ENCODE peak calls at places on chromosome 20, in eight cellular contexts. X is SJCRH30; G is sigmoid colon; D is CD8-positive, alpha-beta memory T cell; H is ovary; Q is CD8-positive, alpha-beta T cell; Y is tibial artery; P is GM23248. I is an unnamed sample. For H3K4me1, the result is how much of the 10 kb centered on the place peaks cover.

GRCh38 chr20:33431797-33432381 is 11.7 kb downstream of the SNTA1 start:
- DNase-seq in D (no peak), P (no peak), G (no peak), Q (no peak), X (no peak), Y (no peak), H (peak), I (no peak)

GRCh38 chr20:824490-824889 is 9.0 kb upstream of the FAM110A start:
- DNase-seq in D (no peak), H (no peak), Q (no peak), X (no peak), G (no peak), P (no peak), Y (no peak), I (no peak)

GRCh38 chr20:1897965-1898464 is 2.8 kb downstream of the SIRPA start:
- DNase-seq in D (no peak), H (no peak), Y (no peak), P (peak), Q (no peak), G (no peak), X (no peak), I (no peak)

GRCh38 chr20:33979094-33979493 is 14.6 kb upstream of the RALY start:
- DNase-seq in H (no peak), Q (no peak), D (no peak), Y (no peak), G (no peak), X (no peak), P (no peak), I (no peak)

GRCh38 chr20:29873946-29874345 is 1383.5 kb upstream of the DEFB115 start:
- DNase-seq in H (no peak), D (peak), Q (peak), X (peak), P (peak), G (peak), Y (peak), I (peak)

GRCh38 chr20:14336667-14337066 is 745 bp downstream of the FLRT3 start:
- DNase-seq in H (no peak), Y (no peak), G (no peak), X (peak), D (no peak), Q (no peak), P (peak), I (peak)

GRCh38 chr20:50415516-50416268 is 94.5 kb upstream of the PTPN1 start:
- DNase-seq in G (peak), H (peak), D (no peak), Y (peak), Q (no peak), X (peak), P (peak), I (peak)

GRCh38 chr20:1995531-1996310 is 1.9 kb upstream of the PDYN start:
- DNase-seq in Q (no peak), Y (no peak), D (no peak), G (no peak), H (no peak), P (no peak), X (no peak), I (no peak)

GRCh38 chr20:19378057-19378456 is 165.6 kb downstream of the SLC24A3 start:
- DNase-seq in P (no peak), D (no peak), H (no peak), G (peak), Q (no peak), Y (no peak), X (no peak), I (no peak)

GRCh38 chr20:57620274-57620990 is at the start of gene ZBP1:
- DNase-seq in D (peak), Q (peak), G (no peak), Y (peak), X (peak), H (no peak), P (no peak), I (peak)

GRCh38 chr20:24664266-24664986 is 195.0 kb downstream of the SYNDIG1 start:
- DNase-seq in D (no peak), X (no peak), Q (no peak), P (no peak), H (no peak), G (no peak), Y (peak), I (no peak)

DNA sequence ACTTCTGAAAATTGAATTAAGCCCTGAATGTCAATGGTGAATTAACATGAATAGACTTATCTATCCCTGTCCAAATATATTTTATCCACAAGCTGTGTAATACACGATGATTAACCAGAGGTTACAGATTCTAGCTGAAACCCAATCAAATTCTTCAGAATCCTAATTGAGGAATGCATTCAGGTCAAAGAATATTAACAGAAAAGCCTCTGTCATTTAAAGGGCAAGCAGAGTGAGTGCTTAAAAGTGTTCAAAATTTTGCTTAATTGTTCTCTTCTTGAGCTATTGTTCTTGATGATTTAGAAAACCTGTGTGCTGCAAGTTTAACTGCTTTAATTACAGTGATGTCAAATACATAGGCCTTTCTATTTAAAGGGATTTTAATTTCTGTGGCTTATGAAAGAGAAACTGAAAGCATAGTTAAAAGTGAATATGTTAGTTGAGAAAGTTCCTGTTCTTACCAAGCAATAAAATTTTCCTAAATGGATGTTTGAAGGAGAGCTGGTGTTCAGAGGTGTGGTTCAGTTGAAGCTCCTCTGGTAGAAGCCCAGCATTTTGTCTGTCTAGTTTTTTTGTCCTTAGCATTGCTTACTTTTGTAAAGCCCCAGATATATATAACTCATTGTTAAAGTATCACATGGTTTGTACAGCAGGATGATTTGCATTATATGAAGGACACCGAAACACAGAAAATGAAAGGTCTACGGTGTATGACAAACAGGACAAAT is 466.3 kb upstream of the PLCB4 start:
- DNase-seq in G (no peak), Q (no peak), H (no peak), D (no peak), P (peak), X (no peak), Y (no peak), I (no peak)
- H3K4me3 ChIP-seq in G (no peak), Q (no peak), H (no peak), D (no peak), P (no peak), X (no peak), Y (no peak), I (no peak)

GRCh38 chr20:64041040-64041780 is 5.2 kb downstream of the C20orf204 start:
- DNase-seq in Q (no peak), Y (no peak), X (peak), G (no peak), D (no peak), H (no peak), P (no peak), I (no peak)

GRCh38 chr20:64038579-64039292 is 2.8 kb downstream of the C20orf204 start:
- DNase-seq in Q (peak), P (peak), D (peak), H (peak), Y (peak), G (peak), X (peak), I (peak)

GRCh38 chr20:64041781-64042771 is 6.1 kb downstream of the C20orf204 start:
- DNase-seq in H (no peak), D (no peak), P (no peak), Y (no peak), Q (no peak), G (no peak), X (no peak), I (no peak)

GRCh38 chr20:64039293-64040160 is 3.5 kb downstream of the C20orf204 start:
- DNase-seq in X (no peak), Y (no peak), Q (no peak), D (no peak), P (peak), H (no peak), G (no peak), I (no peak)

DNA sequence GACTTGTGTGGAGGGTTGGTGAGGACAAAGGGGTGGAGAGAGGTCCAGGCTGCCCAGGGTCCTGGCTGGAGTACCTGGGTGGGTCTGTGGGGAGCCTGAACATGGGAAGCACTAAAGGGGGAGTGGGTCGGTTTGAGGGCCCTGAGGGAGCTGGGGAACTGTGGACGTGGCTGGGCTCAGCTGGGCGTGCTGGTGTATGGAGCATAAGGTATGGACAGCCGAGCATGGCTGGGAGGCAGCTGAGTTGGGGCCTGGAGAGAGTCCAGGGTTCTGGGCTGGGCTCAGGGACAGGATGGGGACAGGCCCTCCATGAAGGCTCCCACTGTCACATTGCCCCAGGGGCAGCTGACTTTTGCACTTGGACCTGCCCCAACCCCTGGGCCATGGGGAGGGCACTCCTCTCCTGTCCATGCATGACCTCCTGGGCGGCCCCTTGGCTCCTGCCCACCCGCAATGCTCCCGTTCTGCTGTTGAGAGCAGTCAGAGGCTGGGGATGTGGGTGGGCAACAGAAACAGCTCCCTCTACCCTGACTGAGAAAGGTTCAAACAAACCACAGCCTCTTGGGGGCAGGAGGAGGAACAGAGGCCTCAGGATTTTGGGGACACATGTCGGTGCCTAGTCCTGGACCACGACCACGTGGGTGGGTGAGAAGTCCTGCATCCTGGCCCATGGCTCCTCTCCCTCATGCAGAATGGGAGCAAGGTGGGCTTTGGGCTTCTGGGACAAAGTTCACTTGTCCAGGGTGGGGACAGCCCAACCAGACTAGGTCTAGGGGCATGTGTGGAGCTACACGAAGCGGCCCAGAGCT is 4.5 kb downstream of the C20orf204 start:
- DNase-seq in Q (no peak), Y (no peak), P (no peak), D (no peak), H (no peak), G (no peak), X (no peak), I (no peak)
- H3K4me1 ChIP-seq in Q (half or more), Y (under half), P (under half), D (under half), H (under half), G (under half), X (under half), I (under half)

DNA sequence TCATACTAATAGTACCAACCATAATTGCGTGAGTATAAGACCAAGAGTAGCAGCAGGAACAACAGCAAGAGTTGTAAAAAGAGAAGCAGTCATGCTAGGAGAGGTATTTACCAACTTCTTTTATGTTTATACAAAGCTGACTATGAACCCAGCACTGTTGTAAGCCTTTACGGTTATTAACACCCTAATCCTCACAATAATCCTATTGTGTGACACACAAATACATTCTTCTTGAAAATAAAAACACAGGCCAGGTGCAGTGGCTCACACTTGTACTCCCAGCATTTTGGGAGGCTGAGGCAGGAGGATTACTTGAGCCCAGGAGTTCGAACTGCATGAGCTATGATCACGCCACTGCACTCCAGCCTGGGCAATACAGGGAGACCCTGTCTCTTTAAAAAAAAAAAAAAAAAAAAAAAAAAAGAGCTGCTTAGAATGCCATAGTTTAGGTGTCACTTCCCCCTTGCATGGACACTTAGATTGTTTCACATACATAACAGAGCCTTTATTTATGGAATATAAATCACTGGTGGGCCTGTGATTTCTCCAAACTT is 20.2 kb downstream of the HCK start:
- DNase-seq in D (no peak), X (peak), Q (no peak), P (no peak), G (no peak), H (no peak), Y (no peak), I (no peak)
- H3K27ac ChIP-seq in D (no peak), X (peak), Q (no peak), P (no peak), G (no peak), H (no peak), Y (no peak), I (no peak)

DNA sequence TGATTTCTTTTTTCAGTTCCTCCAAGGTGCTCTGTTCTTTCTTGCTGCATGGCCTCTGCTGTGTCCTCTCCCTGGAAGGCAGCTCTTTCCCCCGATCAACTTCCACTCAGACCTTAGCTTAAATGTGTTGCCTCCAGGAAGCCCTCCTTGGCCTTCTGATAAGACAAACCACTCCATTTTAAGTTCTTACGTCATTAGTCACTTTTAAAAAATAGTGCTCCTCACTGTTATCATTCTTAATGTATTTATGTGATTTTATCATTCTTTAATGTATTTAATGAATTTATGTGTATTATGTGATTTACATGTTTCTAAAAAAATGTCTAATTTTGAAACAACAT is 12.2 kb upstream of the MANBAL start:
- DNase-seq in P (no peak), D (no peak), Y (no peak), X (no peak), Q (no peak), H (no peak), G (no peak), I (no peak)
- H3K4me3 ChIP-seq in P (no peak), D (no peak), Y (no peak), X (no peak), Q (no peak), H (no peak), G (no peak), I (no peak)

DNA sequence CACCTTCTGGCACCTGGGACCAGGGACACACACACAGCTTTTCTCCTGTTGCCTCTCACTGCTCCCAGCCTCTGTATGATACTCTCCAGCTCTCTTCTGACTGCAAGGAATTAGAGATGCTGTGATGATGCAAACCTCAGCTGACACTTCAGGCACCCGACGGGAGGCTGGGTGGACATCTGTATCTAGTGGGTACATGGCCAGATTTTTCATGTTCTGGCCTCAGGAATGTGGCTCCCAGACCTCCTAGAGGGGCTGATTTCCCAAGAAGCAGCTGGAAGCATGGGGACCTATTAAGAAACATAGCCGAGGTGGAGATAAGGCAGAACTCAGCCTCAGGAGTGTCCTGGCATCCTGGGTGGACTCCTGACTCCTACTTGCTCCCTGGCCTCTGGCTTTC is 6.8 kb upstream of the EPB41L1 start:
- DNase-seq in X (no peak), Q (no peak), G (peak), Y (no peak), H (no peak), D (no peak), P (peak), I (no peak)
- H3K4me1 ChIP-seq in X (under half), Q (under half), G (under half), Y (under half), H (under half), D (under half), P (under half), I (under half)

DNA sequence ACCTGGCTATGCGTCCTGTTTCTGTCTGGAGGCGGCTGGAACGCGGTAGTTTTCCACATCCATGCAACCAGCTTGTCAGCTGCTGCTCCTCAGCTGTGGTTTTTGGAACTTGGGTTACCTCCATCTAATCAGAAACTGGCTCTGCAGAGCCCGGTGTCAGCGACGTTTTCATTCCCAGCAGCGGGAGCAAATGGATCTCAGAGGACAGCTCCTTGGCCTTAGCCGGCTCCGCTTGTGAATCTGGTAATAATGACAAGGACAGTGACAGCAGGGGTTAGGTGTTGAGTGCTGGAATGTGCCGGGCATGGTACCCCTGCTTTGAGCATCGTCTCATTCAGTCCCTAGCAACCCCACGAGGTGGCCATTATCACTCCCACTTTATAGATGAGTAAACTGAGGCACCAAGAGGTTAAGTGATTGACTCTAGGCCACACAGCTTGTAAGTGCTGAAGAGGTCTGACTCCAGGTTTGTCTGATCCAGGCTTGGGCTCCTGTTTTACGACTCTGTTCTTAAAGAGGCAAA is 1.3 kb downstream of the SLCO4A1 start:
- DNase-seq in H (no peak), Q (no peak), D (no peak), P (peak), G (no peak), X (no peak), Y (no peak), I (peak)
- H3K27ac ChIP-seq in H (no peak), Q (no peak), D (no peak), P (no peak), G (no peak), X (no peak), Y (no peak), I (peak)

GRCh38 chr20:45049904-45050471 is 50.9 kb downstream of the KCNS1 start:
- DNase-seq in H (no peak), P (no peak), G (no peak), D (no peak), Q (peak), Y (no peak), X (no peak), I (no peak)

GRCh38 chr20:45052698-45053440 is 48.1 kb downstream of the KCNS1 start:
- DNase-seq in X (no peak), G (no peak), Q (peak), H (no peak), D (peak), Y (no peak), P (peak), I (no peak)

GRCh38 chr20:45051497-45052060 is 49.3 kb downstream of the KCNS1 start:
- DNase-seq in Q (no peak), H (no peak), Y (no peak), D (no peak), P (no peak), G (no peak), X (no peak), I (no peak)

GRCh38 chr20:45047581-45048119 is 53.3 kb downstream of the KCNS1 start:
- DNase-seq in Q (no peak), D (no peak), X (no peak), Y (no peak), P (peak), G (no peak), H (no peak), I (no peak)

DNA sequence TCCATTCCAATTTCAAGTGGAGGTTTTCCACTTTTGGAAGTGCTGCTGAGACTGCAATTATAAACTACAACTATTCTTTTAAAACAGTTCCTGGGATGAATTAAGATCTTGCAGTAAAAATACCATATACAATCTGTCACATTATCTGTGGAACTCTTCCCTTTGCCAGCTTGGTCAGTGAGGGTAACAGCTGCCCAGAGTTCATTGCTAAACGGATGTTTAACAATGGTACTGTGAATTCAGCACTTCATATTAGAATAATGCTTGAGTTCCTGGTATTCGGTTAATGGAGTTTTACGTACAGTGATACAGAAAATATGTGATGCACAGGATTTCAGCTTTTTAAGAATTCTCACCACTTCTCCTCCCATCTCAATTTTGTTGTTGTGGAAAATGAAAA is 51.5 kb downstream of the KCNS1 start:
- DNase-seq in X (no peak), P (no peak), G (no peak), Y (no peak), D (no peak), Q (no peak), H (no peak), I (no peak)
- H3K4me3 ChIP-seq in X (no peak), P (no peak), G (no peak), Y (no peak), D (no peak), Q (no peak), H (no peak), I (no peak)

GRCh38 chr20:38727602-38728236 is 3.4 kb downstream of the SLC32A1 start:
- DNase-seq in P (no peak), Y (no peak), X (no peak), H (no peak), Q (no peak), D (no peak), G (no peak), I (no peak)
- H3K4me1 ChIP-seq in P (under half), Y (under half), X (under half), H (under half), Q (half or more), D (half or more), G (half or more), I (under half)

GRCh38 chr20:54294094-54294493 is 86.2 kb downstream of the PFDN4 start:
- DNase-seq in G (no peak), P (no peak), H (no peak), Y (no peak), D (no peak), Q (no peak), X (no peak), I (no peak)

GRCh38 chr20:54292186-54292585 is 84.3 kb downstream of the PFDN4 start:
- DNase-seq in Y (no peak), D (no peak), G (no peak), P (peak), X (no peak), Q (no peak), H (no peak), I (no peak)

GRCh38 chr20:54290636-54291035 is 82.7 kb downstream of the PFDN4 start:
- DNase-seq in P (no peak), D (no peak), X (peak), Q (no peak), H (no peak), Y (no peak), G (no peak), I (no peak)

GRCh38 chr20:54293526-54293925 is 85.6 kb downstream of the PFDN4 start:
- DNase-seq in D (no peak), P (no peak), Q (no peak), G (no peak), X (no peak), Y (no peak), H (no peak), I (no peak)

GRCh38 chr20:54291339-54292060 is 83.6 kb downstream of the PFDN4 start:
- DNase-seq in P (no peak), Y (no peak), Q (no peak), H (no peak), G (no peak), D (no peak), X (no peak), I (no peak)
- H3K27ac ChIP-seq in P (no peak), Y (no peak), Q (no peak), H (no peak), G (no peak), D (no peak), X (no peak), I (no peak)